ENCODE peak calls at places on chromosomes 4 and X, in ten cellular contexts. K, R, B, V, I, C, P, O, G and J are unnamed samples.

GRCh38 chrX:38183577-38183976 is 37.1 kb downstream of the SRPX start:
- DNase-seq in G (no peak), O (no peak), R (peak), C (no peak), K (no peak), B (no peak), P (peak), V (no peak), I (no peak), J (peak)

GRCh38 chrX:103726477-103726876 is 15.8 kb downstream of the TMEM31 start:
- DNase-seq in V (no peak), B (no peak), K (no peak), G (no peak), R (no peak), C (no peak), P (no peak), O (no peak), I (no peak), J (no peak)

GRCh38 chr4:89823416-89823815 is 13.5 kb downstream of the SNCA start:
- DNase-seq in R (peak), O (no peak), V (no peak), I (no peak), G (no peak), C (no peak), B (no peak), P (no peak), K (no peak), J (peak)

GRCh38 chr4:38119663-38120374 is 159.6 kb downstream of the PTTG2 start:
- DNase-seq in I (no peak), B (peak), R (peak), V (no peak), G (no peak), P (peak), C (no peak), O (no peak), K (peak), J (peak)

GRCh38 chr4:128286474-128287158 is 997 bp downstream of the PGRMC2 start:
- DNase-seq in O (no peak), C (no peak), G (no peak), I (no peak), V (no peak), K (no peak), B (no peak), R (peak), P (peak), J (peak)

GRCh38 chr4:75630174-75630931 is at the start of gene CDKL2:
- DNase-seq in C (peak), K (peak), G (peak), B (peak), P (peak), R (no peak), I (peak), O (peak), V (peak), J (peak)

GRCh38 chr4:168699224-168699878 is 202.5 kb downstream of the PALLD start:
- DNase-seq in G (no peak), V (no peak), C (no peak), B (no peak), I (no peak), P (no peak), O (no peak), R (no peak), K (no peak), J (no peak)

GRCh38 chrX:154593201-154593600 is 8.3 kb downstream of the CTAG1A start:
- DNase-seq in C (no peak), K (no peak), R (no peak), G (no peak), P (no peak), B (no peak), O (no peak), V (no peak), I (no peak), J (no peak)

GRCh38 chr4:127642169-127642568 is 9.4 kb downstream of the INTU start:
- DNase-seq in I (no peak), B (no peak), G (no peak), C (no peak), R (peak), O (no peak), V (no peak), K (no peak), P (peak), J (no peak)

GRCh38 chr4:55356991-55357461 is 11.0 kb downstream of the SRD5A3 start:
- DNase-seq in G (no peak), R (peak), K (no peak), P (peak), C (no peak), B (no peak), I (no peak), V (no peak), O (no peak), J (peak)

GRCh38 chr4:105059337-105059736 is 87.3 kb upstream of the TET2 start:
- DNase-seq in B (no peak), V (no peak), P (peak), O (no peak), K (no peak), C (no peak), R (no peak), I (no peak), G (no peak), J (no peak)

GRCh38 chrX:39853417-39853816 is 244.3 kb downstream of the BCOR start:
- DNase-seq in C (no peak), P (no peak), K (no peak), I (no peak), V (no peak), O (no peak), B (no peak), G (no peak), R (no peak), J (no peak)

GRCh38 chr4:46844325-46844917 is 64.6 kb downstream of the COX7B2 start:
- DNase-seq in V (no peak), O (no peak), B (no peak), G (no peak), I (no peak), R (peak), K (no peak), P (peak), C (no peak), J (peak)

GRCh38 chr4:8735236-8736082 is 136.2 kb downstream of the HMX1 start:
- DNase-seq in G (peak), P (no peak), B (no peak), V (no peak), I (no peak), O (no peak), R (no peak), K (no peak), C (no peak), J (no peak)

GRCh38 chr4:165965503-165965902 is 92.5 kb downstream of the TLL1 start:
- DNase-seq in G (no peak), O (no peak), V (no peak), I (no peak), C (no peak), R (no peak), B (no peak), K (no peak), P (peak), J (no peak)

GRCh38 chrX:11143931-11144678 is 33.0 kb downstream of the HCCS start:
- DNase-seq in K (peak), V (peak), R (peak), I (peak), P (peak), G (no peak), B (no peak), C (no peak), O (no peak), J (peak)

GRCh38 chr4:76765473-76766183 is 132.3 kb downstream of the SOWAHB start:
- DNase-seq in O (no peak), K (no peak), R (peak), G (no peak), C (no peak), P (no peak), V (no peak), B (no peak), I (no peak), J (peak)

GRCh38 chr4:120801171-120801758 is 121.3 kb downstream of the PRDM5 start:
- DNase-seq in I (no peak), O (peak), B (peak), V (no peak), P (peak), G (no peak), K (no peak), R (peak), C (peak), J (peak)

GRCh38 chr4:150418757-150419410 is 163.1 kb upstream of the MAB21L2 start:
- DNase-seq in B (no peak), R (no peak), K (no peak), O (no peak), G (no peak), V (no peak), C (no peak), P (no peak), I (no peak), J (no peak)

GRCh38 chrX:87338510-87338909 is 179.1 kb upstream of the KLHL4 start:
- DNase-seq in O (no peak), K (no peak), V (no peak), G (no peak), I (no peak), C (no peak), P (peak), R (peak), B (no peak), J (no peak)

GRCh38 chrX:129230850-129231512 is 292.3 kb downstream of the SMARCA1 start:
- DNase-seq in P (no peak), V (no peak), B (no peak), O (no peak), G (no peak), K (no peak), C (no peak), R (no peak), I (no peak), J (no peak)

GRCh38 chrX:98654565-98654964 is 1755.5 kb downstream of the PCDH19 start:
- DNase-seq in O (no peak), C (no peak), R (no peak), K (no peak), I (no peak), B (no peak), G (no peak), V (no peak), P (no peak), J (no peak)

GRCh38 chrX:81377329-81377728 is 175.4 kb downstream of the SH3BGRL start:
- DNase-seq in C (no peak), B (no peak), P (peak), K (no peak), V (no peak), O (no peak), R (peak), G (no peak), I (no peak), J (peak)

GRCh38 chr4:145907363-145907762 is 31.3 kb downstream of the ZNF827 start:
- DNase-seq in O (no peak), V (no peak), C (no peak), R (no peak), K (no peak), I (no peak), G (no peak), P (no peak), B (no peak), J (no peak)

GRCh38 chrX:81206471-81206870 is 4.6 kb downstream of the SH3BGRL start:
- DNase-seq in C (no peak), V (no peak), R (no peak), B (no peak), O (no peak), P (no peak), G (no peak), I (no peak), K (no peak), J (no peak)

GRCh38 chrX:13899607-13900006 is 82.7 kb upstream of the GPM6B start:
- DNase-seq in O (no peak), V (peak), I (no peak), C (no peak), B (no peak), R (peak), G (no peak), K (no peak), P (peak), J (peak)

GRCh38 chr4:74111576-74111975 is 12.6 kb upstream of the CXCL2 start:
- DNase-seq in G (no peak), K (no peak), B (no peak), I (no peak), V (no peak), R (no peak), O (no peak), P (no peak), C (no peak), J (no peak)

GRCh38 chr4:38184404-38184803 is 224.2 kb downstream of the PTTG2 start:
- DNase-seq in I (no peak), V (no peak), C (no peak), P (no peak), G (no peak), R (no peak), B (no peak), O (no peak), K (no peak), J (peak)

GRCh38 chr4:171719691-171720090 is 93.5 kb upstream of the GALNTL6 start:
- DNase-seq in K (no peak), P (no peak), B (no peak), C (no peak), G (no peak), I (no peak), V (no peak), O (no peak), R (no peak), J (no peak)

GRCh38 chrX:150872773-150873336 is 25.6 kb downstream of the CD99L2 start:
- DNase-seq in V (no peak), I (no peak), G (no peak), C (no peak), R (no peak), K (no peak), O (no peak), B (no peak), P (no peak), J (no peak)

GRCh38 chr4:155597933-155598451 is 68.7 kb upstream of the GUCY1A1 start:
- DNase-seq in P (no peak), C (no peak), K (no peak), B (no peak), R (peak), O (no peak), V (no peak), G (no peak), I (no peak), J (no peak)

GRCh38 chrX:30659421-30659820 is 6.2 kb downstream of the GK start:
- DNase-seq in B (no peak), I (no peak), K (no peak), C (no peak), R (peak), V (no peak), P (peak), O (no peak), G (no peak), J (peak)

GRCh38 chr4:146192060-146192459 is 16.5 kb downstream of the LSM6 start:
- DNase-seq in C (no peak), G (no peak), R (no peak), B (no peak), O (peak), K (no peak), V (no peak), P (peak), I (no peak), J (peak)

GRCh38 chr4:89413518-89413917 is 105.9 kb upstream of the GPRIN3 start:
- DNase-seq in R (no peak), I (no peak), G (no peak), V (no peak), O (no peak), B (no peak), C (no peak), K (no peak), P (no peak), J (no peak)

DNA sequence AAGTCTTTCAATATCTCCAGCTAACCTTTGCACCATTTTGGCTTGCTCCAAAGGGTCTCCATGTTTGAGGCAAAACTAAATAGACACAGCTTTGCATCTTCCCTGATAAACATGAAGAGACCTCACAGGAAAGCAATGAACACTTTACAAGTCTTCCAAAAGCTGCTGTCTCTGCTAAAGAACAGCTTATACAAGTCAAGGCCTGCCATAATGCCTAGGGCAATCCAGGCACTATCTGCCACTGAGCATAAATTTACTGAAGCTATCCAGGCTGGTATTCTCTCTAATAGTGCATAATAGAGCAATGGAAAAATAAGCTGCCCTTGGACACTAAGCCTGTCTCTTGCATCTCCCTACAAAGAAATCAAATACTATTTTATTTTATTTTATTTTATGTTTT is 60.1 kb upstream of the S100G start:
- DNase-seq in C (no peak), B (no peak), O (no peak), R (no peak), P (no peak), I (no peak), K (no peak), G (no peak), V (no peak), J (no peak)
- H3K4me3 ChIP-seq in C (no peak), B (no peak), O (no peak), R (no peak), P (no peak), I (no peak), K (no peak), G (no peak), V (no peak), J (no peak)

GRCh38 chr4:44446191-44446590 is 2.4 kb downstream of the KCTD8 start:
- DNase-seq in R (no peak), I (no peak), B (no peak), K (no peak), O (no peak), G (no peak), V (no peak), C (no peak), P (no peak), J (no peak)

GRCh38 chr4:44446801-44447562 is 1.6 kb downstream of the KCTD8 start:
- DNase-seq in G (peak), O (no peak), V (no peak), R (no peak), I (no peak), K (peak), P (no peak), C (no peak), B (no peak), J (peak)

GRCh38 chr4:44448548-44449443 is at the start of gene KCTD8:
- DNase-seq in K (peak), O (peak), B (peak), C (peak), V (peak), R (peak), I (peak), G (peak), P (peak), J (peak)

GRCh38 chr4:44447563-44448504 is 775 bp downstream of the KCTD8 start:
- DNase-seq in P (peak), K (peak), G (peak), O (peak), R (no peak), B (peak), I (peak), C (no peak), V (peak), J (no peak)
- TF ChIP-seq CTCF in P (no peak), K (no peak), G (no peak), O (no peak), R (no peak), B (no peak), I (no peak), C (no peak), V (no peak), J (no peak)

GRCh38 chr4:7191546-7192251 is 639 bp upstream of the SORCS2 start:
- DNase-seq in V (no peak), K (peak), R (no peak), G (peak), C (peak), P (no peak), O (no peak), B (no peak), I (peak), J (no peak)
- H3K4me3 ChIP-seq in V (no peak), K (peak), R (no peak), G (no peak), C (peak), P (no peak), O (peak), B (no peak), I (no peak), J (no peak)

DNA sequence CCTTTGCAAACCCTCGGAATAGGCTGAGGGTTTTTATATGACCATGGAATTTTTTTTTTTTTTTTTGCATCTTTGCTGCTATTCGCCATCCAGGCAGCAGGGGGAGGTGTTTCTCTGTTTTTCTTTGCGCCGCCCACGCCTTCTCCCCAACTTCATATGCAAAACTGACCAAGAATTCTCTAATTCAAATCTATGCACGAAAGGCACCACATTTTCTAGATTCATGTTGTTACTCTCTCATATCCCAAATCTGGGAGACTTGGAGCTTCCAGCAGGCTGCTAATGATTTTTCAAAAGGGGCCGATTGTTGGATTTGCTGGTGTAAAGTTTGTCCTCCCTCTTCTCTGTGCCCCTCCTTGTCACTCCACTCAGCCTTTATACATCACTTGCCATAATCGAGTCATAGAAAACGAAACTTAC is 29.1 kb upstream of the BOD1L1 start:
- DNase-seq in C (no peak), G (peak), K (peak), P (peak), B (peak), I (peak), R (peak), O (peak), V (peak), J (peak)
- TF ChIP-seq CTCF in C (peak), G (peak), K (peak), P (peak), B (peak), I (peak), R (peak), O (peak), V (peak), J (peak)

DNA sequence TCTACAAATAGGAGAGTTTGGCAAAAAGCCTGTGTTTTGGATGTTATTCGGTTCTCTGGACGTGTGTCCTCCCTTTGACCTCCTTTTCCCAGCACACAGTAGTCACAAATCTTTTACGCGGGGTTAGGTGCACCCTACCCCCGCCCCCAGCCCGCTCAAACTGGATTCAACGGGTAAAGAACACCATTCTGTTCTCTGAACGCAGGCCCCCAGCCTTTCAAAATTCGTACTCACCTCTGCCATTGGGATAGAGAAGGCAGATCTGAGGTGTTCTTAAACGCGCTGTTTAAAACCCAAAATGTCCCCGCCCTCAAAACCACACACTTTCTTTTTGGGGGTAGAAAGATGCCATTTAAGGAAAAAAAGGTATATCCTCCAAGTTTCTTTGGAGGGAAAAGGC is 2.7 kb downstream of the LEF1 start:
- DNase-seq in I (no peak), G (no peak), V (no peak), B (no peak), K (no peak), O (no peak), P (no peak), C (no peak), R (no peak), J (no peak)
- H3K4me3 ChIP-seq in I (peak), G (peak), V (no peak), B (peak), K (no peak), O (peak), P (no peak), C (peak), R (no peak), J (peak)

GRCh38 chr4:6137747-6138135 is 62.6 kb downstream of the JAKMIP1 start:
- DNase-seq in K (no peak), B (no peak), P (no peak), G (no peak), C (no peak), I (no peak), V (no peak), R (no peak), O (no peak), J (no peak)

GRCh38 chr4:6137027-6137746 is 63.2 kb downstream of the JAKMIP1 start:
- DNase-seq in B (no peak), C (no peak), I (no peak), P (no peak), O (no peak), K (no peak), R (no peak), G (no peak), V (no peak), J (no peak)

GRCh38 chr4:6134612-6135220 is 65.6 kb downstream of the JAKMIP1 start:
- DNase-seq in K (no peak), V (no peak), B (no peak), I (no peak), P (no peak), O (no peak), G (no peak), R (no peak), C (no peak), J (no peak)
- TF ChIP-seq CTCF in K (no peak), V (no peak), B (no peak), I (no peak), P (no peak), O (no peak), G (peak), R (no peak), C (no peak), J (no peak)

GRCh38 chr4:123937612-123938011 is 541.0 kb downstream of the SPRY1 start:
- DNase-seq in O (no peak), C (no peak), R (no peak), G (no peak), V (no peak), I (no peak), B (no peak), P (no peak), K (no peak), J (peak)
- H3K4me3 ChIP-seq in O (no peak), C (no peak), R (no peak), G (no peak), V (no peak), I (no peak), B (no peak), P (no peak), K (no peak), J (no peak)

GRCh38 chr4:139281212-139281611 is 1.2 kb upstream of the MGARP start:
- DNase-seq in R (no peak), I (no peak), K (no peak), V (no peak), O (no peak), B (no peak), C (no peak), G (no peak), P (no peak), J (no peak)
- TF ChIP-seq CTCF in R (no peak), I (no peak), K (no peak), V (no peak), O (no peak), B (no peak), C (no peak), G (peak), P (peak), J (no peak)